ENCODE peak calls at places on chromosomes 2 and 18, in four cellular contexts. A is heart left ventricle, B is dermis blood vessel endothelial cell, L is hepatocyte. R is an unnamed sample.

GRCh38 chr2:74361327-74361726 is 18.1 kb upstream of the SLC4A5 start:
- DNase-seq in A (no peak), L (no peak), B (no peak), R (no peak)

GRCh38 chr2:140863713-140864112 is 1267.1 kb downstream of the LRP1B start:
- DNase-seq in L (peak; percentile 62), B (peak; percentile 64), A (no peak), R (peak; percentile 6)

GRCh38 chr2:181807526-181807925 is 84.0 kb upstream of the ITPRID2 start:
- DNase-seq in L (no peak), A (no peak), B (no peak), R (no peak)

GRCh38 chr2:68907923-68908253 is 36.7 kb upstream of the BMP10 start:
- DNase-seq in L (no peak), B (no peak), A (no peak), R (no peak)

GRCh38 chr2:181466661-181467576 is 9.7 kb downstream of the ITGA4 start:
- DNase-seq in L (peak; percentile 66), B (peak; percentile 78), A (peak; percentile 69), R (peak; percentile 70)

GRCh38 chr2:144995482-144995881 is 475.6 kb upstream of the ZEB2 start:
- DNase-seq in L (no peak), A (no peak), B (no peak), R (no peak)

GRCh38 chr2:229342376-229342775 is 71.3 kb upstream of the PID1 start:
- DNase-seq in A (peak; percentile 43), B (peak; percentile 55), L (peak; percentile 64), R (peak; percentile 85)

GRCh38 chr2:105438104-105438929 is 39.5 kb upstream of the FHL2 start:
- DNase-seq in B (no peak), A (peak; percentile 90), L (peak; percentile 51), R (no peak)

GRCh38 chr2:219289537-219290361 is 10.6 kb downstream of the DNAJB2 start:
- DNase-seq in B (peak; percentile 48), A (peak; percentile 73), L (peak; percentile 72), R (peak; percentile 68)

GRCh38 chr2:191311627-191312026 is 66.4 kb downstream of the MYO1B start:
- DNase-seq in L (peak; percentile 50), B (peak; percentile 76), A (no peak), R (peak; percentile 33)

GRCh38 chr2:224185023-224185601 is 146.0 kb upstream of the SERPINE2 start:
- DNase-seq in B (no peak), A (no peak), L (no peak), R (no peak)

GRCh38 chr2:237909075-237909695 is 49.8 kb downstream of the RAMP1 start:
- DNase-seq in L (no peak), A (peak; percentile 27), B (no peak), R (no peak)

GRCh38 chr18:49650426-49650891 is 88.6 kb downstream of the LIPG start:
- DNase-seq in A (no peak), L (no peak), B (no peak), R (no peak)

GRCh38 chr2:199303814-199304213 is 153.9 kb downstream of the SATB2 start:
- DNase-seq in L (no peak), B (peak; percentile 78), A (no peak), R (no peak)

GRCh38 chr2:158507141-158507540 is 50.4 kb downstream of the PKP4 start:
- DNase-seq in A (no peak), B (no peak), L (no peak), R (no peak)

GRCh38 chr2:102082591-102083586 is 59.7 kb upstream of the IL1R1 start:
- DNase-seq in A (peak; percentile 41), L (peak; percentile 53), B (peak; percentile 87), R (no peak)

R was measured in Calu3.